ENCODE peak calls at places on chromosomes 13 and 19, in six cellular contexts. Z is cardiac muscle cell, K is AG09309, M is heart left ventricle, H is cardiac fibroblast, N is thoracic aorta. Q is an unnamed sample.

GRCh38 chr13:49539746-49540145 is 44.0 kb downstream of the PHF11 start:
- DNase-seq in M (no peak), N (no peak), K (no peak), H (no peak), Z (no peak), Q (no peak)

GRCh38 chr13:110662105-110662504 is 43.8 kb downstream of the CARS2 start:
- DNase-seq in M (no peak), Z (no peak), K (no peak), N (no peak), H (no peak), Q (no peak)

GRCh38 chr19:47609885-47610545 is 1.1 kb downstream of the BICRA start:
- DNase-seq in Z (peak; percentile 64), H (peak; percentile 48), K (no peak), N (no peak), M (peak; percentile 46), Q (peak; percentile 47)

GRCh38 chr13:104014803-104015645 is 948.8 kb upstream of the SLC10A2 start:
- DNase-seq in H (peak; percentile 53), Z (no peak), M (no peak), K (no peak), N (no peak), Q (peak; percentile 86)

GRCh38 chr19:29699861-29700260 is 15.2 kb downstream of the C19orf12 start:
- DNase-seq in Z (no peak), N (no peak), M (no peak), H (no peak), K (no peak), Q (no peak)

GRCh38 chr19:54460230-54461005 is 3.2 kb downstream of the LENG9 start:
- DNase-seq in Z (no peak), M (no peak), N (no peak), K (no peak), H (no peak), Q (no peak)

GRCh38 chr13:26075498-26075897 is 23.7 kb upstream of the SHISA2 start:
- DNase-seq in N (no peak), Z (no peak), H (no peak), K (no peak), M (no peak), Q (no peak)

GRCh38 chr13:98731038-98731437 is 21.4 kb downstream of the SLC15A1 start:
- DNase-seq in H (no peak), K (no peak), N (no peak), M (no peak), Z (no peak), Q (no peak)

GRCh38 chr13:50080856-50081105 is 65.5 kb downstream of the KCNRG start:
- DNase-seq in N (no peak), H (peak; percentile 52), M (no peak), Z (no peak), K (no peak), Q (peak; percentile 44)

GRCh38 chr19:11550265-11550664 is 8.8 kb downstream of the ELOF1 start:
- DNase-seq in M (no peak), K (no peak), N (no peak), H (no peak), Z (no peak), Q (no peak)

GRCh38 chr19:49430678-49431329 is 5.6 kb downstream of the GFY start:
- DNase-seq in N (no peak), K (no peak), M (no peak), H (no peak), Z (no peak), Q (no peak)

GRCh38 chr19:39352549-39353285 is 10.5 kb downstream of the SAMD4B start:
- DNase-seq in K (no peak), N (no peak), H (no peak), M (no peak), Z (no peak), Q (no peak)

GRCh38 chr19:39355253-39355652 is 13.0 kb downstream of the SAMD4B start:
- DNase-seq in M (no peak), K (no peak), N (no peak), H (no peak), Z (no peak), Q (no peak)

GRCh38 chr19:39350156-39350555 is 7.9 kb downstream of the SAMD4B start:
- DNase-seq in H (no peak), K (no peak), Z (no peak), M (no peak), N (no peak), Q (no peak)

GRCh38 chr19:39349326-39349725 is 7.1 kb downstream of the SAMD4B start:
- DNase-seq in M (no peak), H (no peak), K (no peak), N (no peak), Z (no peak), Q (no peak)

GRCh38 chr19:39351537-39352037 is 9.4 kb downstream of the SAMD4B start:
- DNase-seq in N (no peak), Z (no peak), H (no peak), M (no peak), K (no peak), Q (no peak)
- TF ChIP-seq CTCF in N (no peak), Z (no peak), H (no peak), M (no peak), K (no peak), Q (no peak)

GRCh38 chr19:41784337-41785239 is 11.8 kb upstream of the CEACAM3 start:
- DNase-seq in H (no peak), Z (no peak), M (no peak), N (no peak), K (no peak), Q (no peak)

DNA sequence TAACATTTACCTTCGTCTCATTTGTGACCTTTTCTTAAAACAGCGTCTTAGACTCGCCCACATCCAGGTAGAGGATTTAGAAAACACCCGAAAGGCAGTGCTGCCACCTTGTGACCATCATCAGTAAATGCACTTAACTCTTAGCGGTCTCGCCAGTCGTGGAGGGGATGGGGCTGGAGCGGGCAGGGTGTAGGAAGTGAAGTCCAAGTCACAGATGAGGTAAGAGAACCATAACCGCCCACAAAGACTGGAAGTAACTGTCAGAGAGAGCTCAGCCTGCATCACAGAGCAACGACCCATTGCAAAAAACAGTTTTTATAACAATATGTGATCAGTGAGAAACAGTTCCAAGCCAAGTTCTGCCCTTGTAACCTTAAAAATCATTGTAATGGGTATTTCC is 10.7 kb upstream of the CEACAM3 start:
- DNase-seq in K (peak; percentile 14), N (no peak), M (peak; percentile 37), H (peak; percentile 80), Z (peak; percentile 52), Q (peak; percentile 78)
- H3K4me3 ChIP-seq in K (no peak overlapping the region), N (no peak overlapping the region), M (no peak overlapping the region), H (no peak overlapping the region), Z (no peak overlapping the region), Q (no peak overlapping the region)

GRCh38 chr13:59176775-59177174 is 987.0 kb downstream of the DIAPH3 start:
- DNase-seq in K (no peak), M (no peak), N (no peak), H (no peak), Z (no peak), Q (peak; percentile 1)
- TF ChIP-seq CTCF in K (no peak), M (no peak), N (no peak), H (peak; percentile 6), Z (no peak), Q (peak; percentile 15)

GRCh38 chr19:2423913-2424685 is 3.3 kb downstream of the TIMM13 start:
- DNase-seq in Z (no peak), K (no peak), H (no peak), M (no peak), N (no peak), Q (no peak)

GRCh38 chr19:2424686-2425621 is 2.4 kb downstream of the TIMM13 start:
- DNase-seq in H (peak; percentile 69), K (peak; percentile 14), M (no peak), Z (peak; percentile 65), N (no peak), Q (peak; percentile 75)

GRCh38 chr19:2426661-2427322 is 594 bp downstream of the TIMM13 start:
- DNase-seq in H (peak; percentile 38), N (no peak), K (no peak), M (no peak), Z (peak; percentile 66), Q (peak; percentile 37)

GRCh38 chr19:2427323-2428026 is at the start of gene TIMM13:
- DNase-seq in M (peak; percentile 96), K (peak; percentile 78), N (peak; percentile 87), H (peak; percentile 97), Z (peak; percentile 99), Q (peak; percentile 97)

GRCh38 chr19:2425622-2426581 is 1.5 kb downstream of the TIMM13 start:
- DNase-seq in M (no peak), H (no peak), N (no peak), Z (no peak), K (no peak), Q (no peak)
- H3K4me3 ChIP-seq in M (peak overlapping the region; percentile 95), H (peak overlapping the region; percentile 74), N (peak overlapping the region; percentile 79), Z (peak overlapping the region; percentile 86), K (peak overlapping the region; percentile 76), Q (peak overlapping the region; percentile 88)

GRCh38 chr13:38577048-38577447 is 109.8 kb upstream of the FREM2 start:
- DNase-seq in H (no peak), N (no peak), M (no peak), K (no peak), Z (peak; percentile 82), Q (peak; percentile 13)
- TF ChIP-seq CTCF in H (no peak), N (no peak), M (no peak), K (no peak), Z (peak; percentile 18), Q (peak; percentile 9)

GRCh38 chr19:52102782-52103181 is 7.2 kb upstream of the ZNF841 start:
- DNase-seq in Z (no peak), H (no peak), K (no peak), N (no peak), M (no peak), Q (no peak)
- H3K4me3 ChIP-seq in Z (no peak overlapping the region), H (no peak overlapping the region), K (no peak overlapping the region), N (no peak overlapping the region), M (no peak overlapping the region), Q (no peak overlapping the region)

GRCh38 chr19:3783660-3784584 is 2.3 kb downstream of the MATK start:
- DNase-seq in M (no peak), K (no peak), Z (no peak), H (no peak), N (no peak), Q (no peak)
- TF ChIP-seq CTCF in M (peak; percentile 37), K (peak; percentile 24), Z (peak; percentile 14), H (peak; percentile 27), N (no peak), Q (no peak)

GRCh38 chr13:85163063-85163462 is 636.2 kb downstream of the SLITRK6 start:
- DNase-seq in Z (no peak), M (no peak), N (no peak), H (no peak), K (no peak), Q (no peak)
- H3K4me3 ChIP-seq in Z (no peak overlapping the region), M (no peak overlapping the region), N (no peak overlapping the region), H (no peak overlapping the region), K (no peak overlapping the region), Q (no peak overlapping the region)

GRCh38 chr19:28634031-28634328 is 579.0 kb downstream of the UQCRFS1 start:
- DNase-seq in M (no peak), N (no peak), Z (no peak), H (no peak), K (no peak), Q (no peak)
- TF ChIP-seq CTCF in M (no peak), N (peak; percentile 3), Z (no peak), H (no peak), K (no peak), Q (no peak)

Q was measured in fibroblast of pulmonary artery.